ENCODE peak calls at places on chromosomes 11 and 22, in five cellular contexts. O, R, H, U and D are unnamed samples.

GRCh38 chr11:126718319-126718718 is 282.3 kb downstream of the KIRREL3 start:
- DNase-seq in O (no peak), R (no peak), H (no peak), U (no peak), D (no peak)

GRCh38 chr11:89491141-89491690 is at the start of gene NOX4:
- DNase-seq in O (no peak), R (peak; percentile 73), H (no peak), U (peak; percentile 63), D (no peak)

GRCh38 chr11:18071098-18071705 is 25.1 kb upstream of the TPH1 start:
- DNase-seq in O (no peak), R (no peak), H (no peak), U (no peak), D (no peak)

GRCh38 chr11:44138980-44139379 is 43.5 kb downstream of the EXT2 start:
- DNase-seq in O (no peak), R (no peak), H (no peak), U (no peak), D (no peak)

GRCh38 chr11:121451982-121452608 is at the start of gene SORL1:
- DNase-seq in O (peak; percentile 71), R (peak; percentile 38), H (peak; percentile 86), U (peak; percentile 67), D (peak; percentile 56)

GRCh38 chr11:67651976-67652895 is 1.7 kb upstream of the ACY3 start:
- DNase-seq in O (no peak), R (no peak), H (no peak), U (no peak), D (no peak)

GRCh38 chr22:26636296-26636695 is 14.5 kb downstream of the CRYBA4 start:
- DNase-seq in O (no peak), R (no peak), H (no peak), U (no peak), D (no peak)

GRCh38 chr11:64057890-64058289 is 22.2 kb downstream of the FLRT1 start:
- DNase-seq in O (no peak), R (no peak), H (no peak), U (no peak), D (no peak)

GRCh38 chr22:43293661-43294392 is 49.3 kb downstream of the SCUBE1 start:
- DNase-seq in O (no peak), R (peak; percentile 29), H (no peak), U (no peak), D (no peak)

GRCh38 chr11:116459233-116459632 is 313.6 kb downstream of the BUD13 start:
- DNase-seq in O (no peak), R (no peak), H (no peak), U (no peak), D (no peak)

GRCh38 chr11:65640483-65641207 is 2.7 kb downstream of the SIPA1 start:
- DNase-seq in O (peak; percentile 42), R (no peak), H (peak; percentile 81), U (peak; percentile 64), D (no peak)

GRCh38 chr11:8256271-8257002 is 7.2 kb downstream of the LMO1 start:
- DNase-seq in O (no peak), R (no peak), H (no peak), U (no peak), D (no peak)

GRCh38 chr11:109971184-109971523 is 122.0 kb upstream of the ZC3H12C start:
- DNase-seq in O (no peak), R (peak; percentile 87), H (peak; percentile 27), U (no peak), D (no peak)

GRCh38 chr22:43226368-43226979 is 39.5 kb upstream of the TTLL12 start:
- DNase-seq in O (no peak), R (peak; percentile 54), H (no peak), U (no peak), D (no peak)

GRCh38 chr22:45709004-45709739 is 37.5 kb downstream of the ATXN10 start:
- DNase-seq in O (no peak), R (peak; percentile 47), H (no peak), U (no peak), D (no peak)

GRCh38 chr11:11782532-11783110 is 59.2 kb upstream of the USP47 start:
- DNase-seq in O (no peak), R (no peak), H (no peak), U (no peak), D (no peak)

GRCh38 chr11:68461284-68461861 is 821 bp downstream of the PPP6R3 start:
- DNase-seq in O (no peak), R (peak; percentile 42), H (peak; percentile 41), U (no peak), D (no peak)

GRCh38 chr11:65334696-65335295 is 1.1 kb downstream of the DPF2 start:
- DNase-seq in O (no peak), R (no peak), H (peak; percentile 13), U (no peak), D (no peak)

GRCh38 chr11:121291896-121292502 is 572 bp upstream of the SC5D start:
- DNase-seq in O (no peak), R (peak; percentile 7), H (peak; percentile 66), U (no peak), D (no peak)

GRCh38 chr11:17479284-17480214 is 2.9 kb upstream of the ABCC8 start:
- DNase-seq in O (no peak), R (peak; percentile 40), H (no peak), U (no peak), D (no peak)

GRCh38 chr22:32649515-32650200 is 151.8 kb upstream of the TIMP3 start:
- DNase-seq in O (no peak), R (no peak), H (no peak), U (peak; percentile 50), D (no peak)

GRCh38 chr11:48095779-48096470 is 115.6 kb downstream of the PTPRJ start:
- DNase-seq in O (no peak), R (peak; percentile 28), H (no peak), U (no peak), D (no peak)

GRCh38 chr11:114447892-114448291 is 8.6 kb downstream of the REXO2 start:
- DNase-seq in O (no peak), R (peak; percentile 69), H (no peak), U (no peak), D (no peak)

DNA sequence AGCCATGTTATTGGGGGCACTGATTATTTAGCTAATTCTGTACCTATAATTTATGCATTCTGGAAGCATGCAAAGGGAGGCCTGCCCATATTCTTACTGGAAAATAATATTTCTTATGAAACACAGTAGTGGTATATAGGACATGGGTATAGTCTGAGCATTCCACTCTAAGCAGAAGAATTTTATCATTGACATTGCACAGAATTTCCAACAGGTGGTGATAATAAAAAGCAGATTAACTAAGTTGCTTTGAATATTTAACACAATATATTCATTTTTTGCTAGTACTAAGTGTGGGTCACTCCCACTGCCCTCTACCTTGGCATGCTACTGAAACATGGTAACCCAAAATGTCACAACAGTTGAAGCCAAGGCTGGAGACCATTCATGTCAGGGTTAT is 728.8 kb upstream of the FAT3 start:
- DNase-seq in O (no peak), R (no peak), H (no peak), U (no peak), D (no peak)
- H3K4me1 ChIP-seq in O (no peaks in the 10 kb centered on the region), R (no peaks in the 10 kb centered on the region), H (no peaks in the 10 kb centered on the region), U (no peaks in the 10 kb centered on the region), D (no peaks in the 10 kb centered on the region)

GRCh38 chr22:37240941-37241320 is 3.1 kb downstream of the RAC2 start:
- DNase-seq in O (no peak), R (no peak), H (no peak), U (no peak), D (no peak)

GRCh38 chr22:37241351-37242142 is 2.5 kb downstream of the RAC2 start:
- DNase-seq in O (peak; percentile 50), R (no peak), H (no peak), U (no peak), D (no peak)

GRCh38 chr22:37244114-37244921 is at the start of gene RAC2:
- DNase-seq in O (peak; percentile 79), R (peak; percentile 87), H (peak; percentile 95), U (peak; percentile 73), D (peak; percentile 84)

GRCh38 chr22:37243402-37244113 is 511 bp downstream of the RAC2 start:
- DNase-seq in O (no peak), R (no peak), H (no peak), U (no peak), D (no peak)

DNA sequence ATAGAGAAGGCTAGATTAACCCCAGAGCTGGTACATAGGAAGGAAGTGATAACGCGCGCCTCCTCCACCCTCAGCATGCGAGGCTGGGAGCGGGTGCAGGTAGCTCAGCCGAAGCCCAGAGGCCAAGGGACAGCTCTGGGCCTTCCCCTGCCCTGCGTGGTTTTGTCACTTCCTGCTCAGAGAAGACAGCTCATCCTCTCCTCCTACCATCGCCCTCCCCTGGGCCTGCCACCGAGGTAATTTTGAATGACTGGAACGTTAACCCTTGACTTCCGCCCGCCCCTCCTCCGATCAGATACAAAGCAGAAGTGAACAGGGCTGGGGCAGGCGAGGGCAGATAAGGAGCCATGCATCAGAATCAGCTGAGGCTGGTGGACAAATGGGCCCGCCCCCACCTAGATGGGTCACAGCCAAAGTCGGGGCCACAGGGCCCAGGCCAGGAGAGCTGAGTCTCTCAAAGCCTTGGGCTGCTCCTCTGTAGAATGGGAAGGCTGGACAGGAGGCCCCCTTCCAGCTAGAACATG is 1.6 kb downstream of the RAC2 start:
- DNase-seq in O (peak; percentile 90), R (peak; percentile 23), H (peak; percentile 89), U (peak; percentile 62), D (peak; percentile 88)
- H3K4me1 ChIP-seq in O (peaks cover 64% of the 10 kb centered on the region), R (peaks cover 8% of the 10 kb centered on the region), H (peaks cover 81% of the 10 kb centered on the region), U (no peaks in the 10 kb centered on the region), D (peaks cover 58% of the 10 kb centered on the region)

DNA sequence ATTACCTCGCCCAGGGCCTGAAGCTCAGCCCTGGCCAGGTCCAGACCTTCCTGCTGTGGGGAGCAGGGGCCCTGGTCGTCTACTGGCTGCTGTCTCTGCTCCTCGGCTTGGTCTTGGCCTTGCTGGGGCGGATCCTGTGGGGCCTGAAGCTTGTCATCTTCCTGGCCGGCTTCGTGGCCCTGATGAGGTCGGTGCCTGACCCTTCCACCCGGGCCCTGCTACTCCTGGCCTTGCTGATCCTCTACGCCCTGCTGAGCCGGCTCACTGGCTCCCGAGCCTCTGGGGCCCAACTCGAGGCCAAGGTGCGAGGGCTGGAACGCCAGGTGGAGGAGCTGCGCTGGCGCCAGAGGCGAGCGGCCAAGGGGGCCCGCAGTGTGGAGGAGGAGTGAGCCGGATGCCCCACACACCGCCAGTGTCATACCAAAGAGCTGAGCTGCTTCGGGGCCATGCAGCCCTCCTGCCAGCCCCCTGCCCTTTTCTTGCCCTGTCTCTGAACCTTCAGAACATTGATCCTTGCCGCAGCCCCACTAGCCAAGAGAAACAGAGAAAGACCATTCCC is 2.4 kb upstream of the TMEM132A start:
- DNase-seq in O (no peak), R (no peak), H (no peak), U (no peak), D (no peak)
- H3K4me1 ChIP-seq in O (peaks cover 21% of the 10 kb centered on the region), R (no peaks in the 10 kb centered on the region), H (peaks cover 49% of the 10 kb centered on the region), U (peaks cover 47% of the 10 kb centered on the region), D (peaks cover 15% of the 10 kb centered on the region)

DNA sequence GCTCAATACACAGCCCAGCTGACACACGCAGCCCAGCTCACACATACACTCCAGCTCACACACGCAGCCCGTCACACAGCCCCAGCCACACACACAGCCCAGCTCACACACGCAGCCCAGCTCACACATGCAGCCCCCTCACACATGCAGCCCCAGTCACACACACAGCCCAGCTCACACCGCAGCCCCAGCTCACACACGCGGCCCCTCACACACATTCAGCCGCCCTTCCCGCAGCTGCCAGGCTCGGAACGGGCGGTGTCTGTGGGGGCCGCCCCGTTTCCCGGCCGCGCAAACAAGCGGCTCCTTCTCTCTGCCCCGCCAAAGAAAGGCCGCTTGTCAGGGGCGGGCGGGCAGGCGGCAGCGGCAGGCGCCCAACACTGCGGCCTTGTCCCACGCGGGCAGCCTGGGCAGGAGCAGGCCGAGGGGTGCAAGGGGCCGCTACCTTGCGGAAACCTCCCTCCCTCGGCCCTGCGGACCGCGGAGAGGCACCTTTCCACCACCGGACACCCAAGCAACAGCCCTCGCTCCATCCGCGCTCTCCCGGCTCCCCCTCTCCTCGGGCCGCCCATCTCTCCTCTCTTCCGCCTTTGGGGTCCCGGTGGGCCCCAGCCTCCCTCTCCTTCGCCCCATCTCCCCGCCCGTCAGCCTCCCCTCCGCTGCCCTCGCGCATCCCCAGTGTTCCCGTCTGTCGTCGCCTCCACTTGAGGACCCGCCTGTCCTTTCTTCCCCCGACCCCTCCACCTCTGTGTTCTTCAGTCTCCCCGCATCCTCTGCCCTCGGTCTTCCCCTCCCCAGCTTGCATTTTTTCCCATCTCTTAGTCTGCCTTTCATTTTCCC is 2.2 kb downstream of the PHLDB1 start:
- DNase-seq in O (peak; percentile 27), R (peak; percentile 55), H (no peak), U (no peak), D (peak; percentile 11)
- H3K4me1 ChIP-seq in O (peaks cover 24% of the 10 kb centered on the region), R (peaks cover 34% of the 10 kb centered on the region), H (peaks cover 22% of the 10 kb centered on the region), U (peaks cover 51% of the 10 kb centered on the region), D (peaks cover 36% of the 10 kb centered on the region)